ENCODE peak calls at places on chromosomes 3 and 15, in four cellular contexts. One of them, this sample, is unnamed. For H3K4me1, the result is how much of the 10 kb centered on the place peaks cover.

GRCh38 chr15:44207643-44208042 is 12.6 kb upstream of the FRMD5 start:
- DNase-seq in BE2C: no peak
- DNase-seq in fibroblast of lung: peak
- DNase-seq in SJSA1: peak
- DNase-seq in this sample: no peak

GRCh38 chr15:58462547-58462946 is 30.8 kb downstream of the LIPC start:
- DNase-seq in BE2C: no peak
- DNase-seq in fibroblast of lung: no peak
- DNase-seq in SJSA1: no peak
- DNase-seq in this sample: no peak

GRCh38 chr15:56468271-56468912 is 3.5 kb upstream of the MNS1 start:
- DNase-seq in BE2C: no peak
- DNase-seq in fibroblast of lung: peak
- DNase-seq in SJSA1: no peak
- DNase-seq in this sample: no peak

GRCh38 chr15:31265090-31265870 is 61.4 kb upstream of the KLF13 start:
- DNase-seq in BE2C: no peak
- DNase-seq in fibroblast of lung: no peak
- DNase-seq in SJSA1: peak
- DNase-seq in this sample: no peak

GRCh38 chr3:25971736-25972135 is 181.8 kb downstream of the OXSM start:
- DNase-seq in BE2C: no peak
- DNase-seq in fibroblast of lung: no peak
- DNase-seq in SJSA1: no peak
- DNase-seq in this sample: no peak

GRCh38 chr15:99762288-99762687 is 29.1 kb upstream of the LYSMD4 start:
- DNase-seq in BE2C: no peak
- DNase-seq in fibroblast of lung: no peak
- DNase-seq in SJSA1: no peak
- DNase-seq in this sample: no peak

GRCh38 chr3:143328459-143328858 is 208.9 kb downstream of the CHST2 start:
- DNase-seq in BE2C: no peak
- DNase-seq in fibroblast of lung: no peak
- DNase-seq in SJSA1: no peak
- DNase-seq in this sample: no peak

GRCh38 chr3:49295489-49296058 is 18.5 kb upstream of the C3orf62 start:
- DNase-seq in BE2C: peak
- DNase-seq in fibroblast of lung: peak
- DNase-seq in SJSA1: no peak
- DNase-seq in this sample: peak

GRCh38 chr3:128452678-128453275 is 13.9 kb downstream of the DNAJB8 start:
- DNase-seq in BE2C: no peak
- DNase-seq in fibroblast of lung: no peak
- DNase-seq in SJSA1: no peak
- DNase-seq in this sample: no peak

GRCh38 chr3:84724877-84725276 is 233.9 kb upstream of the CADM2 start:
- DNase-seq in BE2C: peak
- DNase-seq in fibroblast of lung: peak
- DNase-seq in SJSA1: no peak
- DNase-seq in this sample: peak

GRCh38 chr3:139117136-139117675 is 72.5 kb upstream of the PRR23C start:
- DNase-seq in BE2C: no peak
- DNase-seq in fibroblast of lung: peak
- DNase-seq in SJSA1: no peak
- DNase-seq in this sample: no peak

GRCh38 chr15:52256930-52257733 is 38.5 kb downstream of the MYO5C start:
- DNase-seq in BE2C: no peak
- DNase-seq in fibroblast of lung: peak
- DNase-seq in SJSA1: no peak
- DNase-seq in this sample: no peak

GRCh38 chr3:56930706-56931105 is 129.0 kb upstream of the ARHGEF3 start:
- DNase-seq in BE2C: no peak
- DNase-seq in fibroblast of lung: no peak
- DNase-seq in SJSA1: no peak
- DNase-seq in this sample: no peak
- H3K4me1 ChIP-seq in BE2C: under half
- H3K4me1 ChIP-seq in fibroblast of lung: under half
- H3K4me1 ChIP-seq in SJSA1: half or more
- H3K4me1 ChIP-seq in this sample: under half

DNA sequence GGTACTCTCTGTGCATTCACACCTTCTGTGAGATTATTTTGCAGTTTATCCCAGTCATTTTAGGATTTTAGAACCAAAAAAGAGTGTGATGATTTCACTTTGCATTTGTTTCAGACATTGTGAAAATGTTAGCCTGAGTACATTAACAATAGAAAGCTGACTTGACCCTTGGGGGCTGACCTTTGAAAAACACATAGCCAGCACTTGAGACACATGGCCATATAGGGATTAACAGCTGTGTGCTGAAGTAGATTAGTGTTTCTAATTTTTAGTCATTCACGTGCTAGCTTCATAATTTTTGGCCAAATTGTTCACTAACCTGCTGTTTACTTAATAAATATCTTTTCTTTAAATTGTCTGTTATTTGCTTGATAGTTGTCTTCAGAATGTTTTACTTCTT is 3.5 kb downstream of the FEM1B start:
- DNase-seq in BE2C: no peak
- DNase-seq in fibroblast of lung: no peak
- DNase-seq in SJSA1: no peak
- DNase-seq in this sample: no peak
- H3K4me1 ChIP-seq in BE2C: under half
- H3K4me1 ChIP-seq in fibroblast of lung: under half
- H3K4me1 ChIP-seq in SJSA1: under half
- H3K4me1 ChIP-seq in this sample: half or more

GRCh38 chr3:180633722-180634121 is 31.8 kb downstream of the TTC14 start:
- DNase-seq in BE2C: peak
- DNase-seq in fibroblast of lung: no peak
- DNase-seq in SJSA1: no peak
- DNase-seq in this sample: no peak

GRCh38 chr3:180630360-180630759 is 28.4 kb downstream of the TTC14 start:
- DNase-seq in BE2C: no peak
- DNase-seq in fibroblast of lung: no peak
- DNase-seq in SJSA1: no peak
- DNase-seq in this sample: no peak

GRCh38 chr3:180626844-180627243 is 24.9 kb downstream of the TTC14 start:
- DNase-seq in BE2C: no peak
- DNase-seq in fibroblast of lung: no peak
- DNase-seq in SJSA1: no peak
- DNase-seq in this sample: no peak

DNA sequence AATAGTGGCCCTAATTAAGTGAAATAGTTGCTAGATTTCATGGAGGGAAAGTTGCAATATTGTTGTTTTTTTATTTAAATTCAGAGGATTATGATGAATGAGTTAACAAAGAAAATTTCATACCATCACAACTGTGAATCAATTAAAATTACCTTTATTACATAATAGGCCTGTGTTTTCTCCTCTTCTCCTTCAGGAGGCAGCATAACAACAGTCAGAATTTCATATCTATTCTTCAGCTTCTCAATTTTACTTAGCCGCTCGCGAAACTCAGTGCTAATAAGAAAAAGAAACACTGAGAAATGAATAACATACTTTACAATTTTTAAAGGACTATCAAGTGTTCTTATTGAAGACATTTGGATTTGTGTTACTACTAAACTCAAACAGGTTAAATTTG is 29.4 kb downstream of the TTC14 start:
- DNase-seq in BE2C: no peak
- DNase-seq in fibroblast of lung: no peak
- DNase-seq in SJSA1: no peak
- DNase-seq in this sample: no peak
- H3K4me1 ChIP-seq in BE2C: under half
- H3K4me1 ChIP-seq in fibroblast of lung: under half
- H3K4me1 ChIP-seq in SJSA1: under half
- H3K4me1 ChIP-seq in this sample: under half

GRCh38 chr3:187836848-187837770 is 91.8 kb upstream of the BCL6 start:
- DNase-seq in BE2C: no peak
- DNase-seq in fibroblast of lung: no peak
- DNase-seq in SJSA1: no peak
- DNase-seq in this sample: no peak

GRCh38 chr3:187841552-187841951 is 96.3 kb upstream of the BCL6 start:
- DNase-seq in BE2C: no peak
- DNase-seq in fibroblast of lung: no peak
- DNase-seq in SJSA1: peak
- DNase-seq in this sample: peak

GRCh38 chr3:187839422-187839821 is 94.2 kb upstream of the BCL6 start:
- DNase-seq in BE2C: no peak
- DNase-seq in fibroblast of lung: no peak
- DNase-seq in SJSA1: no peak
- DNase-seq in this sample: no peak

GRCh38 chr3:187833799-187834578 is 88.7 kb upstream of the BCL6 start:
- DNase-seq in BE2C: no peak
- DNase-seq in fibroblast of lung: no peak
- DNase-seq in SJSA1: no peak
- DNase-seq in this sample: no peak

DNA sequence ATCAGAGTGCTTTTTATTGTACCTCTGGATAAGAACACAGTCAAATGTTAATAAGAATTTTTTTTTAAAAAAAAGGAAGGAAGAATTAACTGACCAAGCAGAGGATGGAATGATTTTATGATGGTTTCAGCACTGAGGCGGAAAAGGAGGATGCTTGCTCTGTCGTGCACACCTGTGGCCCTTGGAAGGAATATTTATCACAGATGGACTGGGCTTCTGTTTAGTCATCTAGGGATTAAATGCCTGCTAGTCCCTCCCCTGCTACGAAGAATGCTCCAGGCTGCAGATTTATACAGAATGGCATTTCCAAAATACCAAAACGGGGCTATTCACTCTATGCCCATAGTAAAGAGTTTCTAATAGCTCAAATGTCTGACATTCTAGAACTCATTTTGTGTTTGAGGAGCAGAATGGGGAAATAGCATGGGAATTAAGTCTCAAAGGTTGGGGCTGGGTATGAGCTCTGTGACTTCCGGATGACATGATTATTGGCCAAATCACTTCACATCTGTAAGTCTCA is 92.8 kb upstream of the BCL6 start:
- DNase-seq in BE2C: no peak
- DNase-seq in fibroblast of lung: no peak
- DNase-seq in SJSA1: no peak
- DNase-seq in this sample: no peak
- H3K4me1 ChIP-seq in BE2C: under half
- H3K4me1 ChIP-seq in fibroblast of lung: under half
- H3K4me1 ChIP-seq in SJSA1: under half
- H3K4me1 ChIP-seq in this sample: under half

DNA sequence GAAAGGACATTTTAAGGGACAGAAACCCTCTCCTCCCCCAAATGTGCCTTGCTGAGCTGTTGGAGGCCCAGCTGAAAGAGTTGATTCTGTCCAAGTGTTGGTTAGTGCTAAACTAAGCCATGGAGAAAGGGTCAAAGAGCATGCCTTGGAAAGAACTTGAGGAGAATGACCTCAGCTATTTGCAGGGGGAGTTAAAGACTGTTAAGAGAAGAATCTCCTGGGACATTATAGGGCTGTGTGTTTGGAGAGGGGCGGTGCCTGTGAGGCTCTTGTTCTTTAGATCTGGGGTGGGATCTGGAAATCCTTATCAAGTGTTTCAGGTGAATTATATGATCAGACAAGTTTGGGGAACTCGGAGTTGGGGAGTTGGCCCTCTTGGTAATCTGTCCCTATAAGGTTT is 13.0 kb downstream of the FNDC3B start:
- DNase-seq in BE2C: no peak
- DNase-seq in fibroblast of lung: no peak
- DNase-seq in SJSA1: no peak
- DNase-seq in this sample: no peak
- H3K4me1 ChIP-seq in BE2C: under half
- H3K4me1 ChIP-seq in fibroblast of lung: under half
- H3K4me1 ChIP-seq in SJSA1: under half
- H3K4me1 ChIP-seq in this sample: half or more

This sample was measured in A549.